ENCODE peak calls at places on chromosomes 5 and 9, in seven cellular contexts. One of them, this sample, is unnamed.

GRCh38 chr5:181223729-181224389 is 778 bp downstream of the TRIM41 start:
- DNase-seq in A549: no peak
- DNase-seq in upper lobe of right lung: peak
- DNase-seq in AG09309: no peak
- DNase-seq in CD8-positive, alpha-beta T cell: no peak
- DNase-seq in spleen: no peak
- DNase-seq in lower lobe of right lung: peak
- DNase-seq in this sample: no peak

GRCh38 chr5:149735066-149735465 is 5.0 kb downstream of the PPARGC1B start:
- DNase-seq in AG09309: no peak
- DNase-seq in A549: no peak
- DNase-seq in upper lobe of right lung: no peak
- DNase-seq in spleen: no peak
- DNase-seq in CD8-positive, alpha-beta T cell: no peak
- DNase-seq in lower lobe of right lung: no peak
- DNase-seq in this sample: no peak

GRCh38 chr9:110021891-110022290 is 186.1 kb downstream of the C9orf152 start:
- DNase-seq in AG09309: no peak
- DNase-seq in upper lobe of right lung: no peak
- DNase-seq in lower lobe of right lung: no peak
- DNase-seq in spleen: no peak
- DNase-seq in A549: no peak
- DNase-seq in CD8-positive, alpha-beta T cell: no peak
- DNase-seq in this sample: no peak

GRCh38 chr5:546376-546908 is 22.2 kb upstream of the SLC9A3 start:
- DNase-seq in AG09309: no peak
- DNase-seq in A549: no peak
- DNase-seq in upper lobe of right lung: no peak
- DNase-seq in spleen: peak
- DNase-seq in lower lobe of right lung: no peak
- DNase-seq in CD8-positive, alpha-beta T cell: no peak
- DNase-seq in this sample: no peak

GRCh38 chr5:129204525-129204924 is 110.0 kb downstream of the ISOC1 start:
- DNase-seq in spleen: no peak
- DNase-seq in A549: no peak
- DNase-seq in upper lobe of right lung: no peak
- DNase-seq in lower lobe of right lung: no peak
- DNase-seq in CD8-positive, alpha-beta T cell: no peak
- DNase-seq in AG09309: no peak
- DNase-seq in this sample: peak

GRCh38 chr9:33620738-33621439 is 96.8 kb downstream of the ANKRD18B start:
- DNase-seq in upper lobe of right lung: no peak
- DNase-seq in spleen: no peak
- DNase-seq in CD8-positive, alpha-beta T cell: no peak
- DNase-seq in AG09309: peak
- DNase-seq in lower lobe of right lung: no peak
- DNase-seq in A549: peak
- DNase-seq in this sample: peak

GRCh38 chr9:33290994-33291397 is 680 bp downstream of the NFX1 start:
- DNase-seq in lower lobe of right lung: no peak
- DNase-seq in AG09309: peak
- DNase-seq in A549: no peak
- DNase-seq in spleen: no peak
- DNase-seq in CD8-positive, alpha-beta T cell: no peak
- DNase-seq in upper lobe of right lung: no peak
- DNase-seq in this sample: peak

GRCh38 chr9:112552229-112553050 is 65.8 kb downstream of the KIAA1958 start:
- DNase-seq in spleen: no peak
- DNase-seq in upper lobe of right lung: no peak
- DNase-seq in A549: no peak
- DNase-seq in lower lobe of right lung: no peak
- DNase-seq in AG09309: no peak
- DNase-seq in CD8-positive, alpha-beta T cell: no peak
- DNase-seq in this sample: no peak

GRCh38 chr9:129270205-129270604 is 92.1 kb upstream of the IER5L start:
- DNase-seq in A549: no peak
- DNase-seq in CD8-positive, alpha-beta T cell: no peak
- DNase-seq in spleen: peak
- DNase-seq in upper lobe of right lung: no peak
- DNase-seq in AG09309: no peak
- DNase-seq in lower lobe of right lung: peak
- DNase-seq in this sample: no peak

GRCh38 chr9:122857810-122858209 is 29.4 kb upstream of the PDCL start:
- DNase-seq in CD8-positive, alpha-beta T cell: no peak
- DNase-seq in A549: no peak
- DNase-seq in upper lobe of right lung: no peak
- DNase-seq in lower lobe of right lung: no peak
- DNase-seq in spleen: no peak
- DNase-seq in AG09309: no peak
- DNase-seq in this sample: no peak

GRCh38 chr9:91386765-91387164 is 25.0 kb upstream of the AUH start:
- DNase-seq in AG09309: no peak
- DNase-seq in A549: no peak
- DNase-seq in lower lobe of right lung: no peak
- DNase-seq in upper lobe of right lung: no peak
- DNase-seq in spleen: no peak
- DNase-seq in CD8-positive, alpha-beta T cell: no peak
- DNase-seq in this sample: no peak

GRCh38 chr5:116864157-116864837 is 289.7 kb upstream of the SEMA6A start:
- DNase-seq in CD8-positive, alpha-beta T cell: no peak
- DNase-seq in spleen: no peak
- DNase-seq in lower lobe of right lung: no peak
- DNase-seq in AG09309: no peak
- DNase-seq in A549: no peak
- DNase-seq in upper lobe of right lung: no peak
- DNase-seq in this sample: no peak

GRCh38 chr5:15835514-15835913 is 335.5 kb downstream of the FBXL7 start:
- DNase-seq in CD8-positive, alpha-beta T cell: no peak
- DNase-seq in lower lobe of right lung: no peak
- DNase-seq in A549: no peak
- DNase-seq in AG09309: no peak
- DNase-seq in spleen: no peak
- DNase-seq in upper lobe of right lung: no peak
- DNase-seq in this sample: no peak

GRCh38 chr9:126057461-126057860 is 269.2 kb upstream of the MVB12B start:
- DNase-seq in A549: no peak
- DNase-seq in spleen: peak
- DNase-seq in AG09309: no peak
- DNase-seq in CD8-positive, alpha-beta T cell: no peak
- DNase-seq in upper lobe of right lung: peak
- DNase-seq in lower lobe of right lung: no peak
- DNase-seq in this sample: no peak

GRCh38 chr5:72842816-72843215 is 26.4 kb downstream of the TNPO1 start:
- DNase-seq in A549: peak
- DNase-seq in CD8-positive, alpha-beta T cell: no peak
- DNase-seq in lower lobe of right lung: no peak
- DNase-seq in AG09309: no peak
- DNase-seq in upper lobe of right lung: no peak
- DNase-seq in spleen: no peak
- DNase-seq in this sample: no peak

GRCh38 chr9:114386886-114387677 is 700 bp downstream of the AKNA start:
- DNase-seq in CD8-positive, alpha-beta T cell: no peak
- DNase-seq in A549: no peak
- DNase-seq in spleen: peak
- DNase-seq in upper lobe of right lung: no peak
- DNase-seq in lower lobe of right lung: peak
- DNase-seq in AG09309: no peak
- DNase-seq in this sample: no peak

GRCh38 chr9:83649080-83649479 is 26.1 kb downstream of the IDNK start:
- DNase-seq in A549: peak
- DNase-seq in lower lobe of right lung: peak
- DNase-seq in AG09309: no peak
- DNase-seq in spleen: peak
- DNase-seq in CD8-positive, alpha-beta T cell: peak
- DNase-seq in upper lobe of right lung: peak
- DNase-seq in this sample: peak

GRCh38 chr5:13708432-13708831 is 236.1 kb downstream of the DNAH5 start:
- DNase-seq in upper lobe of right lung: no peak
- DNase-seq in CD8-positive, alpha-beta T cell: no peak
- DNase-seq in A549: no peak
- DNase-seq in AG09309: no peak
- DNase-seq in spleen: no peak
- DNase-seq in lower lobe of right lung: no peak
- DNase-seq in this sample: no peak

GRCh38 chr5:68071731-68072130 is 143.8 kb upstream of the PIK3R1 start:
- DNase-seq in upper lobe of right lung: no peak
- DNase-seq in AG09309: no peak
- DNase-seq in spleen: no peak
- DNase-seq in lower lobe of right lung: no peak
- DNase-seq in A549: no peak
- DNase-seq in CD8-positive, alpha-beta T cell: no peak
- DNase-seq in this sample: peak

GRCh38 chr5:142737169-142737568 is 33.0 kb upstream of the ARHGAP26 start:
- DNase-seq in CD8-positive, alpha-beta T cell: no peak
- DNase-seq in upper lobe of right lung: no peak
- DNase-seq in spleen: no peak
- DNase-seq in lower lobe of right lung: no peak
- DNase-seq in A549: no peak
- DNase-seq in AG09309: no peak
- DNase-seq in this sample: no peak

GRCh38 chr9:19397845-19398244 is 11.0 kb upstream of the ACER2 start:
- DNase-seq in A549: no peak
- DNase-seq in AG09309: no peak
- DNase-seq in CD8-positive, alpha-beta T cell: no peak
- DNase-seq in lower lobe of right lung: no peak
- DNase-seq in upper lobe of right lung: no peak
- DNase-seq in spleen: no peak
- DNase-seq in this sample: no peak

DNA sequence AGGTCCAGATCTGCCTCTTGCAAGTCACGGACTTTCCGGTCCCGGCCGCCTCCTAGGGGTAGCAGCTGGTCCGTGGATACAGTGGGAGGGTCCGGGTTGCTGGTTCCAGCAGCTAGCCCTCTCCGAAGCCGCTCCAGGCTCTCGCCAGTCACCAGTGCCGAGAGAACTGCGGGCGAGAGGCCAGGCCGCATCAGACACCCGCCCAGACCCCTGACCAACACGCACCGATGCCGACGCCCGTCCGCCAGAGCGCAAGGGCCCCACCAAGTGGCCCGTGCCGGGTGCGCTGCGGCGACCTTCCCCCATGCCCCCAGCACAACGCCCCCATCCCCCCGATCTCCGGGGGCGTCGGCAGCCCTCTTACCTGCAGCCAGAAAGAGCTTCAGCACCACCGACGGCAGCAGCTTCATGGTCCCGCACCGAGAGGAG is 470 bp downstream of the HBEGF start:
- DNase-seq in AG09309: no peak
- DNase-seq in upper lobe of right lung: peak
- DNase-seq in lower lobe of right lung: peak
- DNase-seq in CD8-positive, alpha-beta T cell: no peak
- DNase-seq in spleen: peak
- DNase-seq in A549: peak
- DNase-seq in this sample: peak
- TF ChIP-seq CTCF in AG09309: peak
- TF ChIP-seq CTCF in upper lobe of right lung: peak
- TF ChIP-seq CTCF in lower lobe of right lung: peak
- TF ChIP-seq CTCF in CD8-positive, alpha-beta T cell: no peak
- TF ChIP-seq CTCF in spleen: no peak
- TF ChIP-seq CTCF in A549: peak
- TF ChIP-seq CTCF in this sample: peak

GRCh38 chr5:88886756-88887741 is 4.1 kb upstream of the MEF2C start:
- DNase-seq in CD8-positive, alpha-beta T cell: no peak
- DNase-seq in upper lobe of right lung: no peak
- DNase-seq in A549: no peak
- DNase-seq in AG09309: no peak
- DNase-seq in lower lobe of right lung: no peak
- DNase-seq in spleen: no peak
- DNase-seq in this sample: peak
- H3K4me3 ChIP-seq in CD8-positive, alpha-beta T cell: no peak
- H3K4me3 ChIP-seq in upper lobe of right lung: peak
- H3K4me3 ChIP-seq in A549: no peak
- H3K4me3 ChIP-seq in AG09309: no peak
- H3K4me3 ChIP-seq in lower lobe of right lung: peak
- H3K4me3 ChIP-seq in spleen: peak
- H3K4me3 ChIP-seq in this sample: no peak

DNA sequence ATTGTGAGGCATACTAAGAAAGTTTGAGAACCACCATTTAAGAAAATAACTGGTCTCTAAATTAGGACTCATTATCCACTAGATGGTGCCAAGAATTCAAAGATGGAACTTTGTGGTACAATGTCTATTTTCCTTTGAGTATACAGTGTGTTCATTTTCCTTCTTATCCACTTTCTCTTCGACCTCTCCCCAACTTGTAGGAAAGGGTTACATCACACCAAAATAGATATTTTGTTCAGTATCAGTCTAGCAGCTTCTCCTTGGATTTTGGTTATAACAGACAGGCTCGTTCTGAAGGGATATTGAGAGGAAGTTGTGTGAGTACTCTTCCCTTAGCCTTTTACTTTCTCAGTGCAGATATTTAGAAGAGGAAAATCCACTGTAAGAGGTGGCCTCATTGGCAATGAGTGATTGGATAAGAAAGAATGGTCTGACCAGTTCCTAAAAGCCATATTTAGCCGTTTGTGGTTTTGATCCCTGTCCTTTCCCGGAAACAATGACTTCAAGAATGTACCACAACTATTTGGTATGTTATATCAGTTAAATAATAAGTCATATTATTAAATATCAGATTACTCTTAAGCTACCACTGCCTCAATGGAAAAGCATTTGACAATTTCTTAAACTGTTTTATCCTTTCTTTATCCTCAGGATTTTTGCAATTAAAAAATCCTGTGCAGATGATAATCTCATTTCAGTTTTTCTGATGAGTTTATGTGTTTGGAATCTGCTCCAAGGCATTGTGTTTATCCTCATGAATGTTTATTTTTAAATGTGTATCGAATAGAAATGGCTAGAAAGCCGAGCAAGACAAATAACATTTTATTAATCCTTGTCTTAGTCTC is 69.0 kb upstream of the GRAMD2B start:
- DNase-seq in AG09309: peak
- DNase-seq in upper lobe of right lung: no peak
- DNase-seq in lower lobe of right lung: no peak
- DNase-seq in A549: peak
- DNase-seq in CD8-positive, alpha-beta T cell: no peak
- DNase-seq in spleen: no peak
- DNase-seq in this sample: peak
- TF ChIP-seq CTCF in AG09309: peak
- TF ChIP-seq CTCF in upper lobe of right lung: peak
- TF ChIP-seq CTCF in lower lobe of right lung: peak
- TF ChIP-seq CTCF in A549: peak
- TF ChIP-seq CTCF in CD8-positive, alpha-beta T cell: peak
- TF ChIP-seq CTCF in spleen: peak
- TF ChIP-seq CTCF in this sample: peak

DNA sequence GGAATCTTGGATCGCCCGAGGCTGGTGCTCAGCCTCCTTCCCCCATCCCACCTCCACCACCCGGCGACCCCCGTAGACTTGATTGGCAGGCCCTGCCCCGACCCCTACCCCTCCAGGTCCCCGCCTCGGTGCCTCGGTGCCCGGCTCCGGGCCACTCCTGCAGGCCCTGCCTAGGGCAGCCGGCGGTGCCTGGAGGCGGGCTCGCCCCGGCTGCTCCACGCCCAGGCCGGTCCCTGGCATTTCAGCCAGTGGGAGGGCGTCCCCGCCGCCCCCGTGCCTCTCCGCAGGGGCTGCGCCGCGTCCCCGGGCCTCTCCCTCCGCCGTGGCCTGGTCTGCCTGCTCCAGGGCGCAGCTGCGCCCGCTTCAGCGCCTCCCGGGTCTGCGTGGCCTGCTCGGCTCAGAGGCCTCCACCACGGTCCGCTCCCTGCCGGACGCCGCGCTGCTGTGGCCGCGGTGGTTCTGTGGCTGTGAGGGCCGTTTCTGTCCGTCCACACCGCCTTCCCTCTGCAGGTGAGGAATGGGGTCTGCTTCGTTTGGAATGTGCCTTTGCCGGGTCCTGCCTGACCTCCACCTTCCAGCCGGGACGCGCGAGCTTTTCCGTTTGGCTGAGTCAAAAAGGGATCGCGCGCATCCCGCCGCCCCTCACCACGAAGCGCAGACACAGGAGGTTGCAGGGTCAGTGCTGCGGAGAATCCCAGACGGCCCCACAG is 48.3 kb upstream of the IRX4 start:
- DNase-seq in upper lobe of right lung: peak
- DNase-seq in CD8-positive, alpha-beta T cell: no peak
- DNase-seq in A549: no peak
- DNase-seq in spleen: peak
- DNase-seq in lower lobe of right lung: no peak
- DNase-seq in AG09309: no peak
- DNase-seq in this sample: no peak
- H3K4me3 ChIP-seq in upper lobe of right lung: peak
- H3K4me3 ChIP-seq in CD8-positive, alpha-beta T cell: no peak
- H3K4me3 ChIP-seq in A549: no peak
- H3K4me3 ChIP-seq in spleen: peak
- H3K4me3 ChIP-seq in lower lobe of right lung: peak
- H3K4me3 ChIP-seq in AG09309: no peak
- H3K4me3 ChIP-seq in this sample: no peak

This sample was measured in fibroblast of the aortic adventitia.